ENCODE peak calls at places on chromosomes 4 and X, in ten cellular contexts. One of them, this sample, is unnamed.

GRCh38 chr4:165814256-165815010 is 58.6 kb upstream of the TLL1 start:
- DNase-seq in sigmoid colon: no peak
- DNase-seq in pancreas: no peak
- DNase-seq in ACHN: no peak
- DNase-seq in NCI-H146: no peak
- DNase-seq in OCI-M1: no peak
- DNase-seq in nephron progenitor cell: no peak
- DNase-seq in CD8-positive, alpha-beta memory T cell: no peak
- DNase-seq in PC-3: peak
- DNase-seq in HT1080: no peak
- DNase-seq in this sample: peak

GRCh38 chr4:140884431-140885058 is 128.4 kb upstream of the TBC1D9 start:
- DNase-seq in PC-3: peak
- DNase-seq in pancreas: peak
- DNase-seq in CD8-positive, alpha-beta memory T cell: no peak
- DNase-seq in ACHN: peak
- DNase-seq in OCI-M1: peak
- DNase-seq in sigmoid colon: peak
- DNase-seq in nephron progenitor cell: peak
- DNase-seq in NCI-H146: peak
- DNase-seq in HT1080: peak
- DNase-seq in this sample: peak

GRCh38 chrX:21398424-21398823 is 24.2 kb downstream of the CNKSR2 start:
- DNase-seq in CD8-positive, alpha-beta memory T cell: no peak
- DNase-seq in sigmoid colon: no peak
- DNase-seq in pancreas: no peak
- DNase-seq in ACHN: no peak
- DNase-seq in nephron progenitor cell: no peak
- DNase-seq in NCI-H146: no peak
- DNase-seq in OCI-M1: peak
- DNase-seq in HT1080: peak
- DNase-seq in PC-3: no peak
- DNase-seq in this sample: no peak

GRCh38 chr4:42492977-42493376 is 95.7 kb downstream of the SHISA3 start:
- DNase-seq in HT1080: no peak
- DNase-seq in CD8-positive, alpha-beta memory T cell: no peak
- DNase-seq in pancreas: no peak
- DNase-seq in PC-3: no peak
- DNase-seq in NCI-H146: no peak
- DNase-seq in sigmoid colon: no peak
- DNase-seq in OCI-M1: no peak
- DNase-seq in nephron progenitor cell: no peak
- DNase-seq in ACHN: no peak
- DNase-seq in this sample: no peak

GRCh38 chr4:69830529-69831269 is 29.2 kb downstream of the SULT1E1 start:
- DNase-seq in ACHN: no peak
- DNase-seq in pancreas: peak
- DNase-seq in CD8-positive, alpha-beta memory T cell: no peak
- DNase-seq in nephron progenitor cell: no peak
- DNase-seq in NCI-H146: peak
- DNase-seq in PC-3: peak
- DNase-seq in sigmoid colon: no peak
- DNase-seq in OCI-M1: peak
- DNase-seq in HT1080: peak
- DNase-seq in this sample: no peak

GRCh38 chr4:26145212-26145611 is 175.6 kb upstream of the RBPJ start:
- DNase-seq in nephron progenitor cell: no peak
- DNase-seq in OCI-M1: no peak
- DNase-seq in PC-3: peak
- DNase-seq in ACHN: no peak
- DNase-seq in NCI-H146: no peak
- DNase-seq in CD8-positive, alpha-beta memory T cell: no peak
- DNase-seq in pancreas: no peak
- DNase-seq in HT1080: no peak
- DNase-seq in sigmoid colon: no peak
- DNase-seq in this sample: no peak

GRCh38 chrX:118497180-118497814 is 1.7 kb downstream of the DOCK11 start:
- DNase-seq in ACHN: no peak
- DNase-seq in OCI-M1: peak
- DNase-seq in pancreas: no peak
- DNase-seq in nephron progenitor cell: no peak
- DNase-seq in CD8-positive, alpha-beta memory T cell: no peak
- DNase-seq in HT1080: no peak
- DNase-seq in PC-3: no peak
- DNase-seq in NCI-H146: no peak
- DNase-seq in sigmoid colon: no peak
- DNase-seq in this sample: no peak

GRCh38 chr4:140374130-140374477 is 658 bp downstream of the SCOC start:
- DNase-seq in pancreas: no peak
- DNase-seq in NCI-H146: no peak
- DNase-seq in CD8-positive, alpha-beta memory T cell: no peak
- DNase-seq in OCI-M1: peak
- DNase-seq in HT1080: peak
- DNase-seq in sigmoid colon: no peak
- DNase-seq in nephron progenitor cell: no peak
- DNase-seq in ACHN: no peak
- DNase-seq in PC-3: peak
- DNase-seq in this sample: peak

GRCh38 chr4:10688022-10688421 is 3.5 kb upstream of the CLNK start:
- DNase-seq in NCI-H146: no peak
- DNase-seq in pancreas: no peak
- DNase-seq in sigmoid colon: no peak
- DNase-seq in nephron progenitor cell: no peak
- DNase-seq in ACHN: no peak
- DNase-seq in OCI-M1: no peak
- DNase-seq in PC-3: no peak
- DNase-seq in HT1080: no peak
- DNase-seq in CD8-positive, alpha-beta memory T cell: no peak
- DNase-seq in this sample: no peak

This sample was measured in RWPE1.